ENCODE peak calls at places on chromosomes 7 and 10, in ten cellular contexts. V is pancreas; B is heart left ventricle; J is sigmoid colon; L is IMR-90; H is cardiac muscle cell; S is left ventricle myocardium inferior; R is lower lobe of right lung; Q is CD8-positive, alpha-beta T cell; Z is adrenal gland. X is an unnamed sample.

GRCh38 chr10:97861924-97862323 is 12.3 kb downstream of the GOLGA7B start:
- DNase-seq in V (no peak), B (no peak), J (no peak), L (no peak), H (peak; percentile 19), S (no peak), R (no peak), Q (no peak), Z (no peak), X (peak; percentile 12)

GRCh38 chr7:45133877-45134276 is 22.4 kb upstream of the TBRG4 start:
- DNase-seq in V (no peak), B (no peak), J (no peak), L (no peak), H (no peak), S (no peak), R (no peak), Q (no peak), Z (no peak), X (no peak)

GRCh38 chr7:44881610-44882009 is 3.7 kb downstream of the PURB start:
- DNase-seq in V (no peak), B (no peak), J (no peak), L (peak; percentile 88), H (peak; percentile 77), S (no peak), R (no peak), Q (no peak), Z (no peak), X (peak; percentile 84)

GRCh38 chr7:100723732-100724275 is 3.5 kb downstream of the EPO start:
- DNase-seq in V (peak; percentile 67), B (no peak), J (no peak), L (no peak), H (no peak), S (no peak), R (no peak), Q (no peak), Z (no peak), X (no peak)

GRCh38 chr10:63720072-63720537 is 198.9 kb downstream of the REEP3 start:
- DNase-seq in V (no peak), B (peak; percentile 28), J (no peak), L (peak; percentile 45), H (peak; percentile 62), S (no peak), R (no peak), Q (peak; percentile 4), Z (peak; percentile 35), X (peak; percentile 66)

GRCh38 chr10:60816624-60817023 is 38.3 kb downstream of the CDK1 start:
- DNase-seq in V (no peak), B (peak; percentile 69), J (peak; percentile 71), L (peak; percentile 90), H (peak; percentile 82), S (no peak), R (no peak), Q (no peak), Z (peak; percentile 78), X (peak; percentile 96)

GRCh38 chr7:94405506-94405905 is 10.8 kb downstream of the COL1A2 start:
- DNase-seq in V (no peak), B (no peak), J (no peak), L (no peak), H (no peak), S (no peak), R (no peak), Q (no peak), Z (no peak), X (peak; percentile 38)

GRCh38 chr10:19918800-19919199 is 102.6 kb downstream of the PLXDC2 start:
- DNase-seq in V (no peak), B (no peak), J (no peak), L (peak; percentile 62), H (no peak), S (no peak), R (no peak), Q (no peak), Z (no peak), X (peak; percentile 88)

GRCh38 chr10:98332623-98333269 is 64.8 kb upstream of the LOXL4 start:
- DNase-seq in V (no peak), B (no peak), J (no peak), L (peak; percentile 54), H (no peak), S (no peak), R (no peak), Q (no peak), Z (no peak), X (no peak)

GRCh38 chr7:42611529-42611928 is 300.3 kb downstream of the C7orf25 start:
- DNase-seq in V (no peak), B (no peak), J (no peak), L (no peak), H (no peak), S (no peak), R (no peak), Q (no peak), Z (no peak), X (no peak)

GRCh38 chr10:110446954-110447608 is 50.6 kb upstream of the DUSP5 start:
- DNase-seq in V (no peak), B (no peak), J (peak; percentile 48), L (peak; percentile 95), H (no peak), S (no peak), R (no peak), Q (no peak), Z (peak; percentile 42), X (peak; percentile 81)

GRCh38 chr10:31197886-31198285 is 121.1 kb upstream of the ZEB1 start:
- DNase-seq in V (no peak), B (no peak), J (no peak), L (peak; percentile 78), H (no peak), S (no peak), R (no peak), Q (no peak), Z (no peak), X (no peak)

GRCh38 chr10:12194752-12195271 is 879 bp downstream of the NUDT5 start:
- DNase-seq in V (no peak), B (no peak), J (peak; percentile 79), L (peak; percentile 31), H (peak; percentile 14), S (peak; percentile 38), R (peak; percentile 82), Q (no peak), Z (peak; percentile 64), X (peak; percentile 49)

GRCh38 chr7:99036531-99037175 is 107.3 kb downstream of the SMURF1 start:
- DNase-seq in V (no peak), B (no peak), J (no peak), L (peak; percentile 65), H (peak; percentile 25), S (no peak), R (no peak), Q (no peak), Z (peak; percentile 46), X (peak; percentile 90)

GRCh38 chr7:48710995-48711394 is 213.4 kb upstream of the CDC14C start:
- DNase-seq in V (no peak), B (no peak), J (no peak), L (no peak), H (no peak), S (no peak), R (no peak), Q (no peak), Z (no peak), X (no peak)
- TF ChIP-seq CTCF in V (no peak), B (no peak), J (no peak), L (no peak), H (no peak), S (no peak), R (no peak), Q (no peak), Z (no peak), X (no peak)

DNA sequence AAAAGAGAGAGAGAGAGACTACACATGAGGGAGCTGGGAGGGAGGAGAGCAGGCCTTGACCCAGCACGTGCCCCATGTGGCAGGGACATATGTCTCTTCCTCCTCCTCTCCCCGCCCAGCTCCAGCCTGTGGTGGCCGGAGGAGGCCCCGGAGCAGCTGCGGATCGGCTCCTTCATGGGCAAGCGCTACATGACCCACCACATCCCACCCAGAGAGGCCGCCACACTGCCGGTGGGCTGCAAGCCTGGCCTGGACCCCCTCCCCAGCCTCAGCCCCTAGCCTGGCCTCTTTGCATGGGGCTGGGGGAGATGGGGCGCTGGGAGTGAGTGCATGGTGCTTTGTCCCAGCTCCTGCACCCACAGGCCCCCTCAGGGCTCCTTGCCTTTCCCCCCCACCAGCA is 4.6 kb downstream of the UPK3B start:
- DNase-seq in V (peak; percentile 52), B (peak; percentile 7), J (no peak), L (no peak), H (no peak), S (no peak), R (no peak), Q (no peak), Z (peak; percentile 40), X (no peak)
- H3K4me3 ChIP-seq in V (no peak overlapping the region), B (no peak overlapping the region), J (no peak overlapping the region), L (no peak overlapping the region), H (no peak overlapping the region), S (no peak overlapping the region), R (no peak overlapping the region), Q (no peak overlapping the region), Z (no peak overlapping the region), X (no peak overlapping the region)

GRCh38 chr7:141685285-141686035 is 16.5 kb downstream of the DENND11 start:
- DNase-seq in V (no peak), B (no peak), J (no peak), L (no peak), H (no peak), S (no peak), R (no peak), Q (no peak), Z (peak; percentile 9), X (no peak)

GRCh38 chr7:141686670-141687069 is 15.3 kb downstream of the DENND11 start:
- DNase-seq in V (no peak), B (no peak), J (no peak), L (no peak), H (no peak), S (no peak), R (no peak), Q (no peak), Z (no peak), X (no peak)

GRCh38 chr7:141688038-141688437 is 13.9 kb downstream of the DENND11 start:
- DNase-seq in V (no peak), B (no peak), J (no peak), L (no peak), H (no peak), S (no peak), R (no peak), Q (no peak), Z (no peak), X (no peak)

GRCh38 chr7:141691540-141691939 is 10.4 kb downstream of the DENND11 start:
- DNase-seq in V (no peak), B (no peak), J (no peak), L (no peak), H (no peak), S (no peak), R (no peak), Q (no peak), Z (no peak), X (no peak)

DNA sequence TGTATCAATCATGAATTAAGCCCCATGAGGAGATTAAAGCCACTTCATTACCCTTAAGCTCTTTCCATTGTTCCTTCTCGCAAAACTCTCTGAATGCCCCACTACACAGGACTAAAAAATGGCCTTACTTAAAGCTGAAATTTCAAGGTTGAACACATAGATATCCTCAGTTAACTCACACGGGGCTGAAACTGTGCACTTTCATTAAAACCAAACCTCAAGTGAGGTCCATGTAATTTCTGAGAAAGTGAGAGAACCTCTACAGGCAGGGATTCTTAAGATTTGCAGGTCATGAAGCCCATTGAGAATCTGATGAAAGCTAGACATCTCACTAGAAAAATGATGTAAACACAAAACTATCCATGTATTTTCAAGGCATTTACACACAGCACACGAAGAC is 15.9 kb downstream of the DENND11 start:
- DNase-seq in V (no peak), B (no peak), J (no peak), L (no peak), H (no peak), S (no peak), R (no peak), Q (no peak), Z (no peak), X (no peak)
- TF ChIP-seq CTCF in V (no peak), B (no peak), J (no peak), L (no peak), H (no peak), S (no peak), R (no peak), Q (no peak), Z (no peak), X (no peak)

GRCh38 chr10:71211759-71212248 is 566 bp upstream of the UNC5B start:
- DNase-seq in V (no peak), B (no peak), J (no peak), L (no peak), H (no peak), S (no peak), R (no peak), Q (no peak), Z (no peak), X (no peak)
- H3K4me3 ChIP-seq in V (peak overlapping the region; percentile 55), B (peak overlapping the region; percentile 92), J (peak overlapping the region; percentile 65), L (peak overlapping the region; percentile 37), H (peak overlapping the region; percentile 96), S (peak overlapping the region; percentile 74), R (peak overlapping the region; percentile 90), Q (peak overlapping the region; percentile 19), Z (no peak overlapping the region), X (peak overlapping the region; percentile 68)